ENCODE peak calls at places on chromosomes 7 and 10, in seven cellular contexts. I is mammary epithelial cell; N is suprapubic skin; T is heart left ventricle; F is CD8-positive, alpha-beta memory T cell; H is CD8-positive, alpha-beta T cell; B is Panc1. A is an unnamed sample. For H3K4me1 and H3K9me3, the result is how much of the 10 kb centered on the place peaks cover.

GRCh38 chr7:49486974-49487919 is 286.2 kb upstream of the VWC2 start:
- DNase-seq in N (no peak), I (no peak), F (no peak), B (no peak), H (no peak), T (no peak), A (no peak)

GRCh38 chr10:101760510-101760909 is 15.4 kb downstream of the FGF8 start:
- DNase-seq in F (no peak), I (no peak), N (no peak), B (no peak), T (no peak), H (no peak), A (no peak)

GRCh38 chr7:54956021-54956420 is 62.8 kb upstream of the EGFR start:
- DNase-seq in B (no peak), H (no peak), I (no peak), F (no peak), N (no peak), T (no peak), A (no peak)

GRCh38 chr7:26510226-26510957 is 218.7 kb downstream of the SNX10 start:
- DNase-seq in N (no peak), F (no peak), I (no peak), B (no peak), T (no peak), H (no peak), A (no peak)

GRCh38 chr7:95723583-95724180 is 48.7 kb upstream of the DYNC1I1 start:
- DNase-seq in H (no peak), T (peak), I (peak), B (peak), F (no peak), N (no peak), A (peak)

GRCh38 chr10:31317652-31318381 is 1.2 kb upstream of the ZEB1 start:
- DNase-seq in F (no peak), B (no peak), H (no peak), I (no peak), N (no peak), T (no peak), A (no peak)

GRCh38 chr10:17226891-17227303 is 1.1 kb upstream of the VIM start:
- DNase-seq in B (no peak), N (no peak), H (no peak), I (no peak), F (no peak), T (no peak), A (no peak)

GRCh38 chr7:140688341-140688740 is 8.2 kb upstream of the NDUFB2 start:
- DNase-seq in I (no peak), B (no peak), F (no peak), N (no peak), T (no peak), H (peak), A (no peak)

GRCh38 chr7:113159746-113160339 is 41.5 kb upstream of the SMIM30 start:
- DNase-seq in T (no peak), B (peak), N (no peak), I (peak), F (no peak), H (no peak), A (peak)

GRCh38 chr10:33913194-33913593 is 578.7 kb upstream of the NRP1 start:
- DNase-seq in T (no peak), N (no peak), H (no peak), F (no peak), B (no peak), I (peak), A (no peak)

GRCh38 chr7:2738110-2738509 is 50.1 kb downstream of the AMZ1 start:
- DNase-seq in F (no peak), N (no peak), H (no peak), T (peak), I (no peak), B (no peak), A (peak)

GRCh38 chr10:100887761-100888296 is 24.9 kb upstream of the SLF2 start:
- DNase-seq in N (peak), I (no peak), T (no peak), F (no peak), B (no peak), H (no peak), A (no peak)

GRCh38 chr10:14749051-14749809 is 25.5 kb downstream of the FAM107B start:
- DNase-seq in N (no peak), B (no peak), I (no peak), F (no peak), H (no peak), T (peak), A (no peak)

GRCh38 chr10:133565441-133566294 is at the start of gene SYCE1:
- DNase-seq in N (peak), T (no peak), I (no peak), B (no peak), F (no peak), H (no peak), A (peak)

GRCh38 chr10:105063796-105064195 is 422.7 kb downstream of the SORCS3 start:
- DNase-seq in N (no peak), H (no peak), T (no peak), I (peak), B (peak), F (no peak), A (peak)

GRCh38 chr7:2314209-2314955 is at the start of gene SNX8:
- DNase-seq in T (peak), B (peak), N (peak), I (peak), H (peak), F (peak), A (peak)

GRCh38 chr10:34739915-34740314 is 75.2 kb downstream of the PARD3 start:
- DNase-seq in I (peak), T (peak), H (no peak), N (no peak), F (no peak), B (no peak), A (peak)

GRCh38 chr7:150845471-150845870 is 6.8 kb upstream of the AOC1 start:
- DNase-seq in B (no peak), F (no peak), T (peak), N (peak), I (no peak), H (no peak), A (no peak)

GRCh38 chr7:66732439-66732838 is 8.1 kb upstream of the RABGEF1 start:
- DNase-seq in B (no peak), F (no peak), I (no peak), H (no peak), N (no peak), T (no peak), A (no peak)

GRCh38 chr7:140672382-140673062 is at the start of gene ADCK2:
- DNase-seq in F (peak), T (peak), N (no peak), B (no peak), I (peak), H (peak), A (peak)

GRCh38 chr7:69256634-69257081 is 341.6 kb upstream of the AUTS2 start:
- DNase-seq in B (no peak), I (no peak), N (peak), H (no peak), F (no peak), T (peak), A (peak)

GRCh38 chr10:45076847-45077246 is 76.1 kb downstream of the ZNF22 start:
- DNase-seq in F (no peak), I (no peak), B (no peak), H (no peak), N (no peak), T (no peak), A (no peak)

GRCh38 chr10:45071043-45071813 is 70.5 kb downstream of the ZNF22 start:
- DNase-seq in I (no peak), N (no peak), B (no peak), H (no peak), F (no peak), T (no peak), A (no peak)

GRCh38 chr10:45080321-45080720 is 79.6 kb downstream of the ZNF22 start:
- DNase-seq in F (no peak), I (no peak), H (no peak), B (no peak), T (no peak), N (no peak), A (no peak)

DNA sequence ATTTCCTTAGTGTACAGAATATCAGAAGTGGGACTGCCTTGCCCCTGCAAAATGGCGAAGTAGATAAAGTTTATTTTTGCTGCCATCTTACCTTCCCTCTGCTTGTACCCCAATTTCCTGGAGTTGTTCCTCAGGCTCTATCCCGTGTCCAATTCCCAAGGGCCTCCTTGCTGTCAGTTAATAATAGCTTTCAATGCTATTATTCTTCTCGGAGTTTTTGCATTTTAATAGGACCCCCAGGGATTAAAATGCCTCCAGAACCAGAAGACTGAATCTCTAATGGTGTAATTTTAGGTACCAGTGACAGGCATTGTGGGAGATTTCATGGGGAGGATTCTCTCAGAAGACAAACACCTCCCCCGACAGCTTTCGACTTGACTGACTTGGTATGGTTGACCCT is 75.1 kb downstream of the ZNF22 start:
- DNase-seq in H (no peak), I (no peak), F (no peak), T (no peak), B (no peak), N (no peak), A (no peak)
- H3K4me1 ChIP-seq in H (under half), I (under half), F (under half), T (under half), B (under half), N (under half), A (under half)

GRCh38 chr10:51368943-51369342 is 294.7 kb downstream of the PRKG1 start:
- DNase-seq in I (no peak), F (no peak), N (no peak), T (no peak), H (no peak), B (no peak), A (no peak)

GRCh38 chr10:51377070-51377931 is 303.0 kb downstream of the PRKG1 start:
- DNase-seq in N (no peak), I (no peak), B (no peak), F (no peak), T (no peak), H (no peak), A (no peak)

GRCh38 chr10:51367120-51367519 is 292.8 kb downstream of the PRKG1 start:
- DNase-seq in F (no peak), I (no peak), B (no peak), H (no peak), N (no peak), T (no peak), A (no peak)

GRCh38 chr10:51369903-51370302 is 295.6 kb downstream of the PRKG1 start:
- DNase-seq in H (no peak), B (no peak), F (no peak), N (no peak), I (no peak), T (no peak), A (no peak)

DNA sequence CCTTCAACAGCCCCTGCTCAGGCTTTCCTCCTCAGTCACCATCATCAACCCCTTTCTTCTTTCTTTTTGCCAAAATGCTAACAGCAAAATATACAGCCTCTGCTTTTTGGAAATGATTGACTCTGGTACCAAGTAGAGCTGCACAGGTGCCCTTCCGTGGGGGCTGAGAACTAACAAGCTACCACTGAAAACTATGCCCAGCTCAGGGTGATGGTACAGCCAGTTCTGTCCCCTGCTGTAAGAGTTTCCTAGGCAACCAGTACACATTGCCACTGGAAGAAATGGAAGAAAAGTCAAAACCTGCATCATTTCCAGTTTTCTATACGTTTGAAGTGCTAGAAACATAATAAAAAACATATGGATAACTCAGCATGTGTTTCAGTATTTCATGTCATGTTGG is 297.4 kb downstream of the PRKG1 start:
- DNase-seq in H (no peak), T (no peak), I (no peak), B (no peak), N (no peak), F (no peak), A (no peak)
- H3K27ac ChIP-seq in H (no peak), T (no peak), I (no peak), B (no peak), N (no peak), F (no peak), A (no peak)

GRCh38 chr10:26800468-26800867 is 60.3 kb downstream of the ABI1 start:
- DNase-seq in H (no peak), F (no peak), N (no peak), T (no peak), I (no peak), B (no peak), A (no peak)

GRCh38 chr10:26799342-26799741 is 61.4 kb downstream of the ABI1 start:
- DNase-seq in F (no peak), H (no peak), T (no peak), B (no peak), N (no peak), I (no peak), A (no peak)

GRCh38 chr10:26801274-26801673 is 59.5 kb downstream of the ABI1 start:
- DNase-seq in T (no peak), B (no peak), N (no peak), I (no peak), F (no peak), H (no peak), A (no peak)

GRCh38 chr10:26798298-26798697 is 62.5 kb downstream of the ABI1 start:
- DNase-seq in N (no peak), H (no peak), B (no peak), I (no peak), T (no peak), F (no peak), A (no peak)

GRCh38 chr10:26797340-26797739 is 63.4 kb downstream of the ABI1 start:
- DNase-seq in T (no peak), B (no peak), I (no peak), F (no peak), N (no peak), H (no peak), A (no peak)
- H3K9me3 ChIP-seq in T (under half), B (under half), I (under half), F (under half), N (under half), H (under half), A (under half)

GRCh38 chr7:36208997-36209813 is 56.2 kb downstream of the EEPD1 start:
- DNase-seq in I (no peak), B (no peak), N (no peak), F (peak), T (no peak), H (no peak), A (no peak)
- H3K4me1 ChIP-seq in I (under half), B (half or more), N (under half), F (under half), T (under half), H (under half), A (under half)